ENCODE peak calls at places on chromosomes 7 and 10, in four cellular contexts. V is A549, Y is HepG2, N is K562. F is an unnamed sample.

GRCh38 chr7:131010714-131011436 is 276.9 kb upstream of the KLF14 start:
- DNase-seq in Y (no peak), N (no peak), V (peak; percentile 56), F (no peak)

GRCh38 chr10:119469846-119470245 is 72.7 kb downstream of the RGS10 start:
- DNase-seq in N (no peak), Y (no peak), V (no peak), F (no peak)

GRCh38 chr10:133445268-133445732 is 8.4 kb upstream of the SCART1 start:
- DNase-seq in V (no peak), Y (no peak), N (no peak), F (no peak)

GRCh38 chr7:10998984-10999757 is 25.5 kb downstream of the PHF14 start:
- DNase-seq in V (no peak), N (peak; percentile 8), Y (peak; percentile 65), F (no peak)

GRCh38 chr7:18896343-18896975 is 221.0 kb downstream of the TWIST1 start:
- DNase-seq in Y (no peak), N (no peak), V (no peak), F (no peak)

GRCh38 chr7:71842376-71842775 is 569.8 kb downstream of the CALN1 start:
- DNase-seq in V (no peak), N (no peak), Y (no peak), F (no peak)

GRCh38 chr10:84054743-84055142 is 84.6 kb upstream of the GHITM start:
- DNase-seq in N (no peak), V (no peak), Y (no peak), F (no peak)

GRCh38 chr7:47329320-47329926 is 252.5 kb downstream of the TNS3 start:
- DNase-seq in Y (no peak), N (no peak), V (no peak), F (no peak)

GRCh38 chr10:99579971-99580370 is 40.3 kb downstream of the SLC25A28 start:
- DNase-seq in N (no peak), V (no peak), Y (no peak), F (no peak)

GRCh38 chr10:43410345-43410744 is 1.4 kb upstream of the HNRNPF start:
- DNase-seq in Y (no peak), N (no peak), V (no peak), F (no peak)
- TF ChIP-seq CHD4 in Y (no peak), N (no peak), V (no peak), F (no peak)

GRCh38 chr7:2722591-2722990 is 34.6 kb downstream of the AMZ1 start:
- DNase-seq in V (no peak), Y (no peak), N (no peak), F (no peak)
- TF ChIP-seq CHD4 in V (no peak), Y (no peak), N (no peak), F (no peak)

GRCh38 chr7:3636131-3636860 is 335.2 kb downstream of the SDK1 start:
- DNase-seq in V (no peak), N (no peak), Y (no peak), F (no peak)
- TF ChIP-seq CHD4 in V (no peak), N (no peak), Y (no peak), F (no peak)

DNA sequence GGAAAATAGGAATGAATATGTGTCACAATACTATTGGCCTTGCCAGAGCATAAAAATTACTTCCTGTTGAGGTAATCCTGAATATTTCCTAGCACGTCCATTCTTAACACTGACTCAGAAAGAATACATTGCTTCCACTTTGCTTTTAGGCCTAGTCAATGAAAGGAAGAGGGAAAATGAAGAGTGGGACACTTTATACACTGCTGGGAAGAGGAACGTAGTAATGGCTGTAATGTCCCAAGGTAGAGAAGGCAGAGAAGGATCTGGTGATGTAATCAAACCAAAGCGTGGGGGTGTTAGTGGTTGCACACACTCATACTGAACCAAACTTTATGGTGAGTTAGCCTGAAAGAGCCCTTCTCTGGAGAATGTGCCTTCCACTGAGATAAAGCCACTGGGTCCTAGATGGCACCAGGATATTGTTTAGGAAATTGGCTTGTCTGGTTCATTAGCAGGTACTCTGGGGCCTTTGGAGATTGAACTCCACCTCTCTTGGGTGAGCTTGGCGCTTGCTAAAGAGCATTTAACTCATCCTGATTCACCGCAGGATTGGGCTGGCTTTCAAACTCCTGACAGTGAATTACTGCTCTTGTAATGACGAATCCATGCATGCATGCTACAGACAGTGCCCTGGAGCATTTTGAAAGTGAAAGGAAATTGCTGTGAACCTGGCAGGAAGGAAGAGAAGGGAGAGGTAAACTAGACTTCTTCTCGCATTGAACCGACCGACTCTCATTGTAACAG is 254.9 kb downstream of the KIAA1217 start:
- DNase-seq in V (peak; percentile 16), Y (no peak), N (no peak), F (no peak)
- TF ChIP-seq CHD4 in V (no peak), Y (no peak), N (no peak), F (no peak)

DNA sequence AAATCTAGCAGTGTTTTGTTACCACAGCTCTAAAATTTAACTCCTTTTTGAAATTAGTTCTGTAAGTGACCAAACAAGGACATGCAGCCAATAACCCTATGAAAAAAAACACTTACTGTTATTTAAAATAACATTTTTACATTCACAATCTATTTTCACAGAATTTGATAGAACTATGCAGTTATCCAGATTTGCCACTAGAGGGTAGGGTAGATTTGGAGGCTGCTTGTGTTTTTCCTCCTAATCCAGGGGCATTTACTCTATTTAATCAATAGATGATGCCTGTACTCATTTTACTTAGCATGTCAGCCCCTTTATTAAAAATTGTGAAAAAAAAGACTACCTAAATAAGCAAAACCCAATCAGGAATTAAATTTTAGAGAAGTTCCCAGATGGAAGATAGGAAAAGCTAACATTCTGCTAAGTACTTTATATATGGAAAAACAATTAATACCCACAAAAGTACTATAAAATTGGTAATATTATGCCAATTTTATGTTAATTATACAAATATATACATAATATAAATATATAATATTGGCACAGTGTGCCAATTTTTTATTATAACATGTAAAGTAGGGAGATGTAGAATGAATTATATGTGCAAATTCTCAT is 18.1 kb upstream of the LIPK start:
- DNase-seq in V (peak; percentile 36), N (peak; percentile 3), Y (peak; percentile 3), F (no peak)
- TF ChIP-seq CHD4 in V (no peak), N (no peak), Y (no peak), F (no peak)

GRCh38 chr7:2626498-2627117 is 5.2 kb upstream of the TTYH3 start:
- DNase-seq in V (no peak), Y (no peak), N (no peak), F (no peak)
- TF ChIP-seq CHD4 in V (no peak), Y (no peak), N (no peak), F (no peak)

DNA sequence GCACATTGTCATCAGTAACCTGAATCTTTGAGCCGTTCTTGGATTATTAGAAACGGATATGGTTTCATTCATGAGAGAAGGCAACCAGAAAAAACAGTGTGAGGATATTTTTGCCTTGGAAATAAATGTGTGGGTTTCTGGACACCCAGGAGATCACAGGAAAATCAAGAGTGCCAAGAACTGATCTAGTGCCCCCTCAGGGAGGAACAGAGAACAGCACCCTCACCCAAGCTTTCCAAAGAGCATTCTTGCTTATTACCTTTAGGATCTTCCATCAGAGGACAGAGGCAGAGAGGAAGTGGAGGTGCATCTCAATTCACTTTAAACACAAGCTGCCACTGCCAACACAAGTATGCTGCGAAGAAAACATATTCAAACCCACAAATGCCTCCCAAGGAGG is 851.5 kb upstream of the COBL start:
- DNase-seq in V (peak; percentile 13), Y (peak; percentile 11), N (peak; percentile 4), F (no peak)
- TF ChIP-seq CHD4 in V (no peak), Y (no peak), N (no peak), F (no peak)

GRCh38 chr10:37124532-37124931 is 866 bp upstream of the ANKRD30A start:
- DNase-seq in V (no peak), Y (no peak), N (no peak), F (no peak)
- TF ChIP-seq CHD4 in V (no peak), Y (no peak), N (no peak), F (no peak)

F was measured in GM12878.